ENCODE peak calls at places on chromosomes 2 and 18, in four cellular contexts. One of them, this sample, is unnamed.

GRCh38 chr2:73938761-73939352 is 12.2 kb downstream of the DGUOK start:
- DNase-seq in T-helper 1 cell: no peak
- DNase-seq in stimulated activated CD8-positive, alpha-beta memory T cell treated with anti-CD3 and anti-CD28 coated beads, Interleukin-15, amount 100 ng/mL, for 1 hour: no peak
- DNase-seq in NCI-H774: no peak
- DNase-seq in this sample: no peak

GRCh38 chr2:151043484-151043883 is 218.2 kb downstream of the RBM43 start:
- DNase-seq in T-helper 1 cell: no peak
- DNase-seq in NCI-H774: no peak
- DNase-seq in stimulated activated CD8-positive, alpha-beta memory T cell treated with anti-CD3 and anti-CD28 coated beads, Interleukin-15, amount 100 ng/mL, for 1 hour: no peak
- DNase-seq in this sample: no peak

GRCh38 chr18:10032331-10032979 is 118.6 kb downstream of the VAPA start:
- DNase-seq in T-helper 1 cell: no peak
- DNase-seq in NCI-H774: no peak
- DNase-seq in stimulated activated CD8-positive, alpha-beta memory T cell treated with anti-CD3 and anti-CD28 coated beads, Interleukin-15, amount 100 ng/mL, for 1 hour: peak; percentile 7
- DNase-seq in this sample: no peak

GRCh38 chr2:105187531-105187930 is 54.0 kb upstream of the GPR45 start:
- DNase-seq in NCI-H774: no peak
- DNase-seq in T-helper 1 cell: no peak
- DNase-seq in stimulated activated CD8-positive, alpha-beta memory T cell treated with anti-CD3 and anti-CD28 coated beads, Interleukin-15, amount 100 ng/mL, for 1 hour: no peak
- DNase-seq in this sample: no peak

GRCh38 chr18:73684651-73685050 is 463.0 kb downstream of the FBXO15 start:
- DNase-seq in NCI-H774: no peak
- DNase-seq in T-helper 1 cell: no peak
- DNase-seq in stimulated activated CD8-positive, alpha-beta memory T cell treated with anti-CD3 and anti-CD28 coated beads, Interleukin-15, amount 100 ng/mL, for 1 hour: no peak
- DNase-seq in this sample: no peak

GRCh38 chr2:113212245-113213060 is 38.7 kb downstream of the PSD4 start:
- DNase-seq in stimulated activated CD8-positive, alpha-beta memory T cell treated with anti-CD3 and anti-CD28 coated beads, Interleukin-15, amount 100 ng/mL, for 1 hour: no peak
- DNase-seq in T-helper 1 cell: no peak
- DNase-seq in NCI-H774: no peak
- DNase-seq in this sample: no peak

GRCh38 chr2:202149155-202149762 is 76.2 kb downstream of the KIAA2012 start:
- DNase-seq in T-helper 1 cell: no peak
- DNase-seq in NCI-H774: no peak
- DNase-seq in stimulated activated CD8-positive, alpha-beta memory T cell treated with anti-CD3 and anti-CD28 coated beads, Interleukin-15, amount 100 ng/mL, for 1 hour: no peak
- DNase-seq in this sample: no peak

GRCh38 chr2:88606371-88607030 is 20.8 kb downstream of the EIF2AK3 start:
- DNase-seq in stimulated activated CD8-positive, alpha-beta memory T cell treated with anti-CD3 and anti-CD28 coated beads, Interleukin-15, amount 100 ng/mL, for 1 hour: no peak
- DNase-seq in NCI-H774: no peak
- DNase-seq in T-helper 1 cell: no peak
- DNase-seq in this sample: no peak

GRCh38 chr18:57542801-57543427 is 43.6 kb downstream of the FECH start:
- DNase-seq in T-helper 1 cell: no peak
- DNase-seq in NCI-H774: no peak
- DNase-seq in stimulated activated CD8-positive, alpha-beta memory T cell treated with anti-CD3 and anti-CD28 coated beads, Interleukin-15, amount 100 ng/mL, for 1 hour: no peak
- DNase-seq in this sample: no peak

GRCh38 chr2:160278101-160278888 is 78.2 kb upstream of the ITGB6 start:
- DNase-seq in stimulated activated CD8-positive, alpha-beta memory T cell treated with anti-CD3 and anti-CD28 coated beads, Interleukin-15, amount 100 ng/mL, for 1 hour: no peak
- DNase-seq in NCI-H774: no peak
- DNase-seq in T-helper 1 cell: no peak
- DNase-seq in this sample: no peak

GRCh38 chr2:232420463-232421188 is 14.0 kb downstream of the ALPG start:
- DNase-seq in stimulated activated CD8-positive, alpha-beta memory T cell treated with anti-CD3 and anti-CD28 coated beads, Interleukin-15, amount 100 ng/mL, for 1 hour: no peak
- DNase-seq in T-helper 1 cell: no peak
- DNase-seq in NCI-H774: peak; percentile 56
- DNase-seq in this sample: peak; percentile 36

GRCh38 chr2:100141906-100142305 is 484 bp downstream of the AFF3 start:
- DNase-seq in T-helper 1 cell: no peak
- DNase-seq in stimulated activated CD8-positive, alpha-beta memory T cell treated with anti-CD3 and anti-CD28 coated beads, Interleukin-15, amount 100 ng/mL, for 1 hour: no peak
- DNase-seq in NCI-H774: no peak
- DNase-seq in this sample: no peak

GRCh38 chr2:134367915-134368911 is 114.3 kb downstream of the MGAT5 start:
- DNase-seq in stimulated activated CD8-positive, alpha-beta memory T cell treated with anti-CD3 and anti-CD28 coated beads, Interleukin-15, amount 100 ng/mL, for 1 hour: no peak
- DNase-seq in NCI-H774: no peak
- DNase-seq in T-helper 1 cell: no peak
- DNase-seq in this sample: no peak

GRCh38 chr2:43707255-43707654 is 31.0 kb upstream of the C1GALT1C1L start:
- DNase-seq in NCI-H774: no peak
- DNase-seq in stimulated activated CD8-positive, alpha-beta memory T cell treated with anti-CD3 and anti-CD28 coated beads, Interleukin-15, amount 100 ng/mL, for 1 hour: no peak
- DNase-seq in T-helper 1 cell: no peak
- DNase-seq in this sample: no peak

GRCh38 chr2:37590119-37590571 is 81.3 kb downstream of the CDC42EP3 start:
- DNase-seq in NCI-H774: no peak
- DNase-seq in stimulated activated CD8-positive, alpha-beta memory T cell treated with anti-CD3 and anti-CD28 coated beads, Interleukin-15, amount 100 ng/mL, for 1 hour: no peak
- DNase-seq in T-helper 1 cell: no peak
- DNase-seq in this sample: no peak

GRCh38 chr2:240790370-240791210 is 29.4 kb downstream of the KIF1A start:
- DNase-seq in stimulated activated CD8-positive, alpha-beta memory T cell treated with anti-CD3 and anti-CD28 coated beads, Interleukin-15, amount 100 ng/mL, for 1 hour: no peak
- DNase-seq in NCI-H774: no peak
- DNase-seq in T-helper 1 cell: no peak
- DNase-seq in this sample: peak; percentile 65

GRCh38 chr2:33444961-33445360 is 31.5 kb upstream of the RASGRP3 start:
- DNase-seq in T-helper 1 cell: no peak
- DNase-seq in stimulated activated CD8-positive, alpha-beta memory T cell treated with anti-CD3 and anti-CD28 coated beads, Interleukin-15, amount 100 ng/mL, for 1 hour: no peak
- DNase-seq in NCI-H774: no peak
- DNase-seq in this sample: no peak

GRCh38 chr2:135059577-135059976 is 7.5 kb downstream of the RAB3GAP1 start:
- DNase-seq in stimulated activated CD8-positive, alpha-beta memory T cell treated with anti-CD3 and anti-CD28 coated beads, Interleukin-15, amount 100 ng/mL, for 1 hour: no peak
- DNase-seq in NCI-H774: no peak
- DNase-seq in T-helper 1 cell: no peak
- DNase-seq in this sample: no peak

GRCh38 chr2:30105556-30105955 is 41.3 kb upstream of the YPEL5 start:
- DNase-seq in T-helper 1 cell: no peak
- DNase-seq in stimulated activated CD8-positive, alpha-beta memory T cell treated with anti-CD3 and anti-CD28 coated beads, Interleukin-15, amount 100 ng/mL, for 1 hour: no peak
- DNase-seq in NCI-H774: no peak
- DNase-seq in this sample: no peak

GRCh38 chr2:241009601-241010530 is 11.4 kb downstream of the SNED1 start:
- DNase-seq in NCI-H774: no peak
- DNase-seq in T-helper 1 cell: no peak
- DNase-seq in stimulated activated CD8-positive, alpha-beta memory T cell treated with anti-CD3 and anti-CD28 coated beads, Interleukin-15, amount 100 ng/mL, for 1 hour: no peak
- DNase-seq in this sample: peak; percentile 62

GRCh38 chr18:28512357-28512756 is 335.4 kb upstream of the CDH2 start:
- DNase-seq in T-helper 1 cell: no peak
- DNase-seq in stimulated activated CD8-positive, alpha-beta memory T cell treated with anti-CD3 and anti-CD28 coated beads, Interleukin-15, amount 100 ng/mL, for 1 hour: no peak
- DNase-seq in NCI-H774: no peak
- DNase-seq in this sample: no peak